ENCODE peak calls at places on chromosomes 7 and 10, in five cellular contexts. One of them, this sample, is unnamed.

GRCh38 chr10:43229208-43230061 is 37.4 kb downstream of the RASGEF1A start:
- DNase-seq in effector memory CD4-positive, alpha-beta T cell: peak; percentile 21
- DNase-seq in OCI-LY7: no peak
- DNase-seq in CD4-positive, CD25-positive, alpha-beta regulatory T cell: peak; percentile 10
- DNase-seq in mesendoderm: no peak
- DNase-seq in this sample: peak; percentile 22

GRCh38 chr10:1059902-1060301 is 3.7 kb downstream of the WDR37 start:
- DNase-seq in CD4-positive, CD25-positive, alpha-beta regulatory T cell: no peak
- DNase-seq in OCI-LY7: no peak
- DNase-seq in mesendoderm: no peak
- DNase-seq in effector memory CD4-positive, alpha-beta T cell: no peak
- DNase-seq in this sample: no peak

GRCh38 chr7:96120445-96120844 is 201.5 kb downstream of the SLC25A13 start:
- DNase-seq in CD4-positive, CD25-positive, alpha-beta regulatory T cell: no peak
- DNase-seq in mesendoderm: no peak
- DNase-seq in effector memory CD4-positive, alpha-beta T cell: no peak
- DNase-seq in OCI-LY7: no peak
- DNase-seq in this sample: no peak

GRCh38 chr7:156038345-156038744 is 226.1 kb upstream of the SHH start:
- DNase-seq in mesendoderm: peak; percentile 8
- DNase-seq in OCI-LY7: no peak
- DNase-seq in CD4-positive, CD25-positive, alpha-beta regulatory T cell: no peak
- DNase-seq in effector memory CD4-positive, alpha-beta T cell: no peak
- DNase-seq in this sample: no peak

GRCh38 chr10:120479506-120479905 is 22.5 kb downstream of the PLPP4 start:
- DNase-seq in OCI-LY7: no peak
- DNase-seq in CD4-positive, CD25-positive, alpha-beta regulatory T cell: no peak
- DNase-seq in mesendoderm: no peak
- DNase-seq in effector memory CD4-positive, alpha-beta T cell: no peak
- DNase-seq in this sample: no peak

GRCh38 chr10:129959544-129960492 is 4.3 kb downstream of the EBF3 start:
- DNase-seq in mesendoderm: no peak
- DNase-seq in OCI-LY7: no peak
- DNase-seq in CD4-positive, CD25-positive, alpha-beta regulatory T cell: no peak
- DNase-seq in effector memory CD4-positive, alpha-beta T cell: no peak
- DNase-seq in this sample: no peak

GRCh38 chr10:62760401-62760800 is 44.1 kb upstream of the ADO start:
- DNase-seq in effector memory CD4-positive, alpha-beta T cell: no peak
- DNase-seq in mesendoderm: no peak
- DNase-seq in OCI-LY7: no peak
- DNase-seq in CD4-positive, CD25-positive, alpha-beta regulatory T cell: no peak
- DNase-seq in this sample: no peak

GRCh38 chr7:22613466-22613865 is 113.5 kb upstream of the STEAP1B start:
- DNase-seq in OCI-LY7: no peak
- DNase-seq in CD4-positive, CD25-positive, alpha-beta regulatory T cell: no peak
- DNase-seq in mesendoderm: no peak
- DNase-seq in effector memory CD4-positive, alpha-beta T cell: no peak
- DNase-seq in this sample: no peak

GRCh38 chr10:102869290-102870198 is at the start of gene AS3MT:
- DNase-seq in effector memory CD4-positive, alpha-beta T cell: no peak
- DNase-seq in OCI-LY7: no peak
- DNase-seq in mesendoderm: peak; percentile 80
- DNase-seq in CD4-positive, CD25-positive, alpha-beta regulatory T cell: no peak
- DNase-seq in this sample: peak; percentile 39

GRCh38 chr7:127151379-127151778 is 101.4 kb downstream of the GRM8 start:
- DNase-seq in OCI-LY7: no peak
- DNase-seq in effector memory CD4-positive, alpha-beta T cell: no peak
- DNase-seq in CD4-positive, CD25-positive, alpha-beta regulatory T cell: no peak
- DNase-seq in mesendoderm: no peak
- DNase-seq in this sample: no peak

GRCh38 chr10:102154466-102155116 is 2.4 kb downstream of the NOLC1 start:
- DNase-seq in mesendoderm: no peak
- DNase-seq in CD4-positive, CD25-positive, alpha-beta regulatory T cell: no peak
- DNase-seq in effector memory CD4-positive, alpha-beta T cell: no peak
- DNase-seq in OCI-LY7: no peak
- DNase-seq in this sample: no peak

GRCh38 chr10:69716711-69717560 is 84.8 kb upstream of the COL13A1 start:
- DNase-seq in effector memory CD4-positive, alpha-beta T cell: peak; percentile 42
- DNase-seq in mesendoderm: peak; percentile 73
- DNase-seq in CD4-positive, CD25-positive, alpha-beta regulatory T cell: peak; percentile 22
- DNase-seq in OCI-LY7: peak; percentile 59
- DNase-seq in this sample: no peak

GRCh38 chr10:78458983-78459638 is 425.4 kb downstream of the RPS24 start:
- DNase-seq in OCI-LY7: no peak
- DNase-seq in CD4-positive, CD25-positive, alpha-beta regulatory T cell: no peak
- DNase-seq in effector memory CD4-positive, alpha-beta T cell: no peak
- DNase-seq in mesendoderm: no peak
- DNase-seq in this sample: no peak

GRCh38 chr10:1300218-1300617 is 244.0 kb downstream of the WDR37 start:
- DNase-seq in effector memory CD4-positive, alpha-beta T cell: no peak
- DNase-seq in mesendoderm: no peak
- DNase-seq in CD4-positive, CD25-positive, alpha-beta regulatory T cell: no peak
- DNase-seq in OCI-LY7: no peak
- DNase-seq in this sample: no peak

GRCh38 chr7:105769951-105770628 is 106.3 kb downstream of the ATXN7L1 start:
- DNase-seq in effector memory CD4-positive, alpha-beta T cell: no peak
- DNase-seq in mesendoderm: peak; percentile 66
- DNase-seq in CD4-positive, CD25-positive, alpha-beta regulatory T cell: no peak
- DNase-seq in OCI-LY7: no peak
- DNase-seq in this sample: no peak

GRCh38 chr10:8312861-8313260 is 258.4 kb downstream of the GATA3 start:
- DNase-seq in effector memory CD4-positive, alpha-beta T cell: no peak
- DNase-seq in mesendoderm: no peak
- DNase-seq in OCI-LY7: no peak
- DNase-seq in CD4-positive, CD25-positive, alpha-beta regulatory T cell: no peak
- DNase-seq in this sample: no peak

GRCh38 chr7:98351136-98351535 is 49.8 kb downstream of the BAIAP2L1 start:
- DNase-seq in OCI-LY7: no peak
- DNase-seq in mesendoderm: no peak
- DNase-seq in effector memory CD4-positive, alpha-beta T cell: no peak
- DNase-seq in CD4-positive, CD25-positive, alpha-beta regulatory T cell: no peak
- DNase-seq in this sample: no peak

GRCh38 chr7:82443801-82444219 is 233 bp upstream of the CACNA2D1 start:
- DNase-seq in CD4-positive, CD25-positive, alpha-beta regulatory T cell: no peak
- DNase-seq in OCI-LY7: no peak
- DNase-seq in effector memory CD4-positive, alpha-beta T cell: no peak
- DNase-seq in mesendoderm: peak; percentile 93
- DNase-seq in this sample: peak; percentile 75

GRCh38 chr10:72616716-72617115 is 9.2 kb downstream of the MICU1 start:
- DNase-seq in OCI-LY7: no peak
- DNase-seq in mesendoderm: no peak
- DNase-seq in CD4-positive, CD25-positive, alpha-beta regulatory T cell: no peak
- DNase-seq in effector memory CD4-positive, alpha-beta T cell: no peak
- DNase-seq in this sample: peak; percentile 52

GRCh38 chr10:132996603-132997343 is 54.4 kb upstream of the CFAP46 start:
- DNase-seq in CD4-positive, CD25-positive, alpha-beta regulatory T cell: no peak
- DNase-seq in OCI-LY7: no peak
- DNase-seq in mesendoderm: no peak
- DNase-seq in effector memory CD4-positive, alpha-beta T cell: no peak
- DNase-seq in this sample: no peak

GRCh38 chr10:92074126-92074887 is 150.7 kb downstream of the BTAF1 start:
- DNase-seq in CD4-positive, CD25-positive, alpha-beta regulatory T cell: no peak
- DNase-seq in OCI-LY7: peak; percentile 44
- DNase-seq in mesendoderm: no peak
- DNase-seq in effector memory CD4-positive, alpha-beta T cell: no peak
- DNase-seq in this sample: no peak

DNA sequence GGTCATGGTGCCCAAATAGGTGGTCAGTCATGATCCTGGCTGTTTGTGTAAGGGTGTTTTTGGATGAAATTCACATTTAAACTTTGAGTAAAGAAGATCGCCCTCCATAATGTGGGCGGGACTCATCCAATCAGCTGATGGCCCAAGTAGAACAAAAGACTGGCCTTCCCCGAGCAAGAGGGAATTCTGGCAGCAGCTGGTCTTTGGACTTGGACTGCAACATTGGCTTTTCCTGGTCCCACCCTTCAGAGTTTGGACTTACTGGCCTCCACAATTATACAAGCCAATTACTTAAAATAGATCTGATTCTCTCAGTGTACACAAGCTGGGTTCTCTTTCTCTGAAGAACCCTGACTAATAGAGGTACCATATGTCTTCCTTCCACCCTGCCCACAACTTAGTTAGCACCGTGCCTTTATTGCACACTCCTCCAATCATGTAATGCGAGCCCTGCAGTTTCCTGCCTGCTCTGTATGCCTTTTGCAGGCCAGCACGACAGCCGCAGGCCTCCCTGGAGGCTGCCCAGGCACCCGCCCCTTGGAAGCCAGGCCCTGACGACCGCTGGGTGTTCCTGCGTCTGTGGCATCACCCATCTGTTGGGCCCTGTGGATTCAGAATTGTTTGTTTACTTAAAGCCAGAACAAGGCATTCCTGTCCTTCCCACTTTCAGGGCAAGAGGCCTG is 1.2 kb upstream of the INMT start:
- DNase-seq in CD4-positive, CD25-positive, alpha-beta regulatory T cell: no peak
- DNase-seq in OCI-LY7: no peak
- DNase-seq in mesendoderm: no peak
- DNase-seq in effector memory CD4-positive, alpha-beta T cell: no peak
- DNase-seq in this sample: peak; percentile 62
- H3K27ac ChIP-seq in CD4-positive, CD25-positive, alpha-beta regulatory T cell: no peak overlapping the region
- H3K27ac ChIP-seq in OCI-LY7: no peak overlapping the region
- H3K27ac ChIP-seq in mesendoderm: no peak overlapping the region
- H3K27ac ChIP-seq in effector memory CD4-positive, alpha-beta T cell: no peak overlapping the region
- H3K27ac ChIP-seq in this sample: peak overlapping the region; percentile 69

DNA sequence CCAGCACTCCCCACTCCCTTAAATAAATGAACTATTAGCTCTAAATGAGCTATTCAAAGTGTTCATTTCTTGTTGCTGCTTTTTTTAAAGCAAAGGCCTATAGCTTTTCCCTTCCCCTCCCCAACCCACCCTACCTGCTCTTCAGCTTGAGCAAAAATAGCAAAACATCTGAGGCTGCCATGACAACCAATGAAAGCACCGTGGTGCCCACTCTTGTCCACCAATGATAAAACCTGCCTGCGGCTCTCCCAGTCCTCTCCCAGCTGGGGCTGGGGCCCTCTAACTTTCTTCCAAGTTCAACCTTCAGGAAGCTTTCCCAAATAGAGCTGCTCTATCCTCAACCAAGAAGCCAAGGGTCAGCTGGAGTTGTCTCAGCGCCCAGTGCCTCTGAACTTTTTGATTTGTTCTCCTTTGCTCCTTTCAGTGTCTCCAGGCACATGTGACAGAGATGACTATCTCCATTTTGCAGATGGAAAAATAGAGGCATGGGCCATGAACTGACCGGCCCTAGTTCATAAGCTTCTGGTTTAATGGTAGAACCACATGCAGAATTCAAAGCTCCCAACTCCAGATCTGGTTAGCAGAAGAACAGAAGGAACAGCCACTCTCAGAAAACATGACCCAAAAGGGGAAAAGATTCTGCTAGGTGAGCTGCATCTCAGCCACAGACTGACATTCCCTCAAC is 47.7 kb downstream of the PIK3AP1 start:
- DNase-seq in CD4-positive, CD25-positive, alpha-beta regulatory T cell: no peak
- DNase-seq in effector memory CD4-positive, alpha-beta T cell: no peak
- DNase-seq in mesendoderm: peak; percentile 11
- DNase-seq in OCI-LY7: no peak
- DNase-seq in this sample: no peak
- H3K4me3 ChIP-seq in CD4-positive, CD25-positive, alpha-beta regulatory T cell: no peak overlapping the region
- H3K4me3 ChIP-seq in effector memory CD4-positive, alpha-beta T cell: no peak overlapping the region
- H3K4me3 ChIP-seq in mesendoderm: no peak overlapping the region
- H3K4me3 ChIP-seq in OCI-LY7: peak overlapping the region; percentile 62
- H3K4me3 ChIP-seq in this sample: no peak overlapping the region

GRCh38 chr7:140600341-140600740 is 40.3 kb downstream of the DENND2A start:
- DNase-seq in mesendoderm: no peak
- DNase-seq in effector memory CD4-positive, alpha-beta T cell: no peak
- DNase-seq in CD4-positive, CD25-positive, alpha-beta regulatory T cell: no peak
- DNase-seq in OCI-LY7: no peak
- DNase-seq in this sample: no peak

GRCh38 chr7:140594131-140594691 is 46.4 kb downstream of the DENND2A start:
- DNase-seq in effector memory CD4-positive, alpha-beta T cell: no peak
- DNase-seq in mesendoderm: peak; percentile 26
- DNase-seq in CD4-positive, CD25-positive, alpha-beta regulatory T cell: no peak
- DNase-seq in OCI-LY7: no peak
- DNase-seq in this sample: no peak

GRCh38 chr7:140595468-140596147 is 45.0 kb downstream of the DENND2A start:
- DNase-seq in OCI-LY7: no peak
- DNase-seq in mesendoderm: no peak
- DNase-seq in effector memory CD4-positive, alpha-beta T cell: no peak
- DNase-seq in CD4-positive, CD25-positive, alpha-beta regulatory T cell: no peak
- DNase-seq in this sample: no peak

GRCh38 chr7:140596751-140597424 is 43.7 kb downstream of the DENND2A start:
- DNase-seq in CD4-positive, CD25-positive, alpha-beta regulatory T cell: no peak
- DNase-seq in OCI-LY7: no peak
- DNase-seq in effector memory CD4-positive, alpha-beta T cell: no peak
- DNase-seq in mesendoderm: no peak
- DNase-seq in this sample: no peak

GRCh38 chr7:140597425-140597949 is 43.1 kb downstream of the DENND2A start:
- DNase-seq in CD4-positive, CD25-positive, alpha-beta regulatory T cell: no peak
- DNase-seq in OCI-LY7: no peak
- DNase-seq in mesendoderm: no peak
- DNase-seq in effector memory CD4-positive, alpha-beta T cell: no peak
- DNase-seq in this sample: no peak
- H3K27ac ChIP-seq in CD4-positive, CD25-positive, alpha-beta regulatory T cell: no peak overlapping the region
- H3K27ac ChIP-seq in OCI-LY7: no peak overlapping the region
- H3K27ac ChIP-seq in mesendoderm: no peak overlapping the region
- H3K27ac ChIP-seq in effector memory CD4-positive, alpha-beta T cell: no peak overlapping the region
- H3K27ac ChIP-seq in this sample: no peak overlapping the region

GRCh38 chr7:12053561-12053960 is 157.5 kb upstream of the TMEM106B start:
- DNase-seq in CD4-positive, CD25-positive, alpha-beta regulatory T cell: no peak
- DNase-seq in effector memory CD4-positive, alpha-beta T cell: no peak
- DNase-seq in OCI-LY7: no peak
- DNase-seq in mesendoderm: no peak
- DNase-seq in this sample: no peak
- H3K4me3 ChIP-seq in CD4-positive, CD25-positive, alpha-beta regulatory T cell: no peak overlapping the region
- H3K4me3 ChIP-seq in effector memory CD4-positive, alpha-beta T cell: no peak overlapping the region
- H3K4me3 ChIP-seq in OCI-LY7: no peak overlapping the region
- H3K4me3 ChIP-seq in mesendoderm: no peak overlapping the region
- H3K4me3 ChIP-seq in this sample: no peak overlapping the region

This sample was measured in dorsolateral prefrontal cortex.